ENCODE peak calls at places on chromosomes 16 and 17, in seven cellular contexts. J is psoas muscle, D is A673, F is cardiac muscle cell, U is lower lobe of right lung, Y is RWPE1, A is colonic mucosa. Q is an unnamed sample.

GRCh38 chr17:39132192-39132600 is 19.2 kb downstream of the PLXDC1 start:
- DNase-seq in A (no peak), J (peak), F (no peak), D (no peak), Y (peak), U (no peak), Q (peak)

GRCh38 chr16:26957283-26957859 is 109.4 kb upstream of the C16orf82 start:
- DNase-seq in F (no peak), D (no peak), Y (no peak), U (no peak), A (no peak), J (no peak), Q (no peak)

GRCh38 chr17:69643686-69644085 is 229.2 kb downstream of the MAP2K6 start:
- DNase-seq in Y (no peak), A (no peak), J (no peak), D (no peak), U (no peak), F (no peak), Q (no peak)

GRCh38 chr16:30482366-30482765 is 9.8 kb downstream of the ITGAL start:
- DNase-seq in D (no peak), Y (no peak), U (no peak), A (no peak), J (no peak), F (no peak), Q (no peak)

GRCh38 chr16:86664518-86665318 is 86.4 kb downstream of the FOXL1 start:
- DNase-seq in J (peak), D (no peak), Y (peak), A (peak), U (no peak), F (no peak), Q (peak)

GRCh38 chr17:68701046-68701445 is 99.9 kb upstream of the FAM20A start:
- DNase-seq in J (no peak), F (peak), A (no peak), Y (no peak), D (no peak), U (no peak), Q (peak)

GRCh38 chr17:63698886-63699637 is 863 bp downstream of the LIMD2 start:
- DNase-seq in Y (no peak), F (no peak), A (peak), U (peak), J (peak), D (peak), Q (no peak)

GRCh38 chr17:63881935-63882601 is at the start of gene GH2:
- DNase-seq in F (peak), Y (peak), U (no peak), D (peak), A (peak), J (no peak), Q (peak)

GRCh38 chr17:40124279-40125141 is 2.7 kb downstream of the MSL1 start:
- DNase-seq in D (no peak), U (no peak), F (peak), J (no peak), A (peak), Y (no peak), Q (peak)

GRCh38 chr17:82396601-82397435 is 21.3 kb upstream of the HEXD start:
- DNase-seq in F (peak), A (no peak), U (peak), J (no peak), D (peak), Y (no peak), Q (peak)

GRCh38 chr16:87392823-87393679 is 915 bp downstream of the MAP1LC3B start:
- DNase-seq in U (peak), J (peak), D (peak), A (peak), Y (peak), F (peak), Q (peak)

GRCh38 chr17:16215002-16215272 is 397 bp downstream of the NCOR1 start:
- DNase-seq in Y (peak), A (peak), U (peak), F (peak), D (peak), J (peak), Q (peak)

GRCh38 chr17:59754547-59754946 is 47.1 kb downstream of the VMP1 start:
- DNase-seq in J (no peak), D (peak), U (no peak), F (no peak), A (no peak), Y (peak), Q (peak)

GRCh38 chr17:40938981-40939380 is 1.5 kb upstream of the KRT23 start:
- DNase-seq in F (no peak), A (no peak), Y (no peak), U (no peak), D (no peak), J (no peak), Q (no peak)

GRCh38 chr17:75344664-75345063 is 55.4 kb upstream of the SLC25A19 start:
- DNase-seq in U (no peak), A (no peak), J (no peak), D (no peak), F (no peak), Y (no peak), Q (no peak)

GRCh38 chr17:40019140-40019991 is 4.1 kb downstream of the CSF3 start:
- DNase-seq in A (no peak), J (peak), D (no peak), F (no peak), U (no peak), Y (peak), Q (peak)

GRCh38 chr16:57729182-57729484 is 6.4 kb upstream of the KATNB1 start:
- DNase-seq in J (no peak), D (no peak), F (no peak), A (no peak), Y (no peak), U (no peak), Q (no peak)

GRCh38 chr16:57726433-57726947 is 9.1 kb upstream of the KATNB1 start:
- DNase-seq in J (no peak), F (no peak), D (no peak), U (no peak), A (no peak), Y (no peak), Q (no peak)

GRCh38 chr16:57728336-57729181 is 7.0 kb upstream of the KATNB1 start:
- DNase-seq in D (no peak), F (no peak), J (no peak), Y (no peak), U (no peak), A (no peak), Q (no peak)

GRCh38 chr16:57725976-57726375 is 9.6 kb upstream of the KATNB1 start:
- DNase-seq in Y (no peak), D (no peak), A (no peak), F (no peak), J (no peak), U (no peak), Q (no peak)

GRCh38 chr16:57727610-57728009 is 8.0 kb upstream of the KATNB1 start:
- DNase-seq in J (no peak), Y (no peak), U (no peak), F (no peak), A (no peak), D (no peak), Q (no peak)
- TF ChIP-seq CTCF in J (no peak), Y (no peak), U (no peak), F (no peak), A (no peak), D (no peak), Q (no peak)

DNA sequence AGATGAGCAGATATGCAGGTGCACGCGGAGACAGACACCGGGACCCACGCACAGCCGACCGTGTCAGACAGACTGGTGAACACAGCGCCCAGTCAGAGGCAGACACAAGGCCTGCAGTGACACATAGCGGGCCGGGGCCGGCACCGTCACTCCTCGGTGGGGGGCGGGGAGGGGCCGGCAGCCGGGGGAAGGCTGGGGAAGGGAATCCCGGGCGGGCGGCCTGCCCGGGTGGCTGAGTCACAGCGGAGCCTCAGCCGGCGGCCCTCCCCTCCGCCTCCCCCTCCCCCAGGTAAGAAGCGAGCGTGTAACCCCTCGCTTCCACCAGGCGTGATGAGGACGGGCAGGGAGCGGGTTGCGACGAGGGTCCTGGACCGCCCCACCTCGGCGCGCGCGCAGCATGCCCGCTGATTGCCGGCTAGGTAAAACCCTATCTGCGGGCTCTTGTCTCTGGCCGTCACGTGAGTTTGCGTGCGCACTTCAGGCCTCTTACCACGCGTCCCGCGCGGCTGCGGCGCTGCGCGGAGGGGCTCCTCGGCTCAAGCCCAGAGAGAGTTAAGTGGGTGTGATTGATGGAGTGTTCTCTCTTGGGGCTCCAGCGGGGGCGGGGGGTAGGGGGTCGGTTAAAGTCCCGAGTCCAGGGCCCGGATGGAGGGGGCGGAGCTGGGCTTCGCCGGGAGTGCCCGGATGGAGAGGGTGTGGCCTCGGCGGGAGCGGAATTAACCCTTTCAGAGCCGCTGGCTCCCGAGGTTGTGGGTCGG is 7.8 kb downstream of the KDM6B start:
- DNase-seq in A (peak), J (peak), D (peak), U (peak), F (peak), Y (peak), Q (peak)
- TF ChIP-seq CTCF in A (no peak), J (no peak), D (peak), U (peak), F (no peak), Y (peak), Q (no peak)

GRCh38 chr16:56789360-56789759 is 59.4 kb downstream of the NUP93 start:
- DNase-seq in A (peak), Y (peak), J (no peak), F (peak), U (peak), D (peak), Q (peak)
- TF ChIP-seq CTCF in A (no peak), Y (peak), J (peak), F (peak), U (peak), D (peak), Q (peak)

GRCh38 chr16:61366006-61366405 is 670.2 kb downstream of the CDH8 start:
- DNase-seq in D (peak), F (no peak), A (no peak), U (no peak), Y (no peak), J (no peak), Q (no peak)
- TF ChIP-seq CTCF in D (peak), F (no peak), A (no peak), U (no peak), Y (no peak), J (no peak), Q (no peak)

GRCh38 chr16:70433456-70434103 is 5.3 kb downstream of the ST3GAL2 start:
- DNase-seq in A (no peak), U (no peak), Y (no peak), F (no peak), J (peak), D (peak), Q (peak)
- TF ChIP-seq CTCF in A (no peak), U (no peak), Y (no peak), F (no peak), J (no peak), D (no peak), Q (no peak)

DNA sequence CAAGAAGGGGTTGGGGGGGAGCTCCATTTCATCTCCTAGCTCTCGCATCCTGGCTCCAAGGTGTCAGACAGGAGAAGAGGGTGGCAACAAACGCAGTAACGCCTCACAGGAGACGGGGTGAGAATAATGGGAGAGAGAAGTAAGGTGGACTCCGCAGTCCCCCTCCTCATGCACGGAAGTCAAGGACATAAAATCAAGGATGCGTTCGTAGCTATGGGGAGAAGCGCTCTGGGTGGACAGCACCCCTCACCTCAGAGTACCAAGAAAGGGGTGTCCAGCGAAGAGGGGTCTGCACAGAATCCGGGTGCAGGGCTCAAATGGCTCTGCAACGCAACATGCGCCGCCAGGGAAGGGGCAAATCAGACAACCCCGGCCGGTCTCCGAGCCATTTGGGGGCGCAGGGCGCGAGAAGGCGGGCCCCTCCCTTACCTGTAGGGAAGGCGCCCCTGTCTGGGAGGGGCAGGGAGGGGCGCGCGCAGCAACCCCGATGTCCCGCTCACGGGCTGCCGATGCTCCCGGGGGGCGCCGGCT is 551 bp downstream of the HDAC5 start:
- DNase-seq in F (no peak), Y (no peak), D (no peak), U (peak), J (no peak), A (no peak), Q (no peak)
- TF ChIP-seq CTCF in F (no peak), Y (no peak), D (no peak), U (no peak), J (no peak), A (no peak), Q (no peak)

GRCh38 chr17:78460176-78460675 is 81.8 kb downstream of the PGS1 start:
- DNase-seq in Y (no peak), A (no peak), U (no peak), J (no peak), D (no peak), F (no peak), Q (no peak)

GRCh38 chr17:78458739-78459335 is 80.4 kb downstream of the PGS1 start:
- DNase-seq in U (no peak), A (no peak), F (no peak), D (peak), J (no peak), Y (no peak), Q (no peak)

GRCh38 chr17:78460951-78461944 is 82.8 kb downstream of the PGS1 start:
- DNase-seq in Y (no peak), F (no peak), U (no peak), A (no peak), J (no peak), D (no peak), Q (no peak)

GRCh38 chr17:78459696-78460095 is 81.2 kb downstream of the PGS1 start:
- DNase-seq in A (no peak), U (no peak), D (no peak), J (no peak), F (no peak), Y (no peak), Q (no peak)

DNA sequence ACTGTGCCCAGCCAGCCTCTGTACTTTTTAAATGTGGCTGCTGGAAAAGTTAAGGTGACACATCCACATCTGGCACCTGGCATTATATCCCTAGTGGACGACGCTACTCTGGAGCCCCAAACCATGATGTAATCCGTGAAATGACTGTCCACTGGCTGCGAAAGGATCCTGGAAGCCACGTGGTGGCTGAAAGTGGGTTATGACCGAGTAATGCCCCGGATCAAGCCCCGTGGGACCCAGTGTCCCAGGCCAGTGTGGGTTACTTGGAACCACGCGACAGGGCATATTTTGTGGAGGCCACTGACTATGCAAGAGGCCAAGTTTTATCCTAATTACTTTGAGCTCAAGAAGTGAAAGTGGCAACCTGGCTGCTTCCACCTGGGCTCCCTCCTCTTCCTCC is 79.6 kb downstream of the PGS1 start:
- DNase-seq in U (no peak), A (no peak), Y (no peak), D (no peak), F (no peak), J (no peak), Q (no peak)
- TF ChIP-seq CTCF in U (no peak), A (no peak), Y (no peak), D (no peak), F (no peak), J (no peak), Q (no peak)